ENCODE peak calls at places on chromosomes 3 and 15, in five cellular contexts. B is PC-9, U is heart right ventricle, R is breast epithelium, O is thoracic aorta. F is an unnamed sample. For H3K36me3 and H3K9me3, the result is how much of the 10 kb centered on the place peaks cover.

GRCh38 chr15:99433026-99433756 is 132.6 kb upstream of the MEF2A start:
- DNase-seq in B (no peak), U (peak), R (peak), O (no peak), F (peak)

GRCh38 chr3:36032180-36032895 is 348.0 kb upstream of the STAC start:
- DNase-seq in B (no peak), R (no peak), U (no peak), O (no peak), F (no peak)

GRCh38 chr3:197338586-197338985 is 40.2 kb upstream of the DLG1 start:
- DNase-seq in U (no peak), B (no peak), O (no peak), R (no peak), F (no peak)

GRCh38 chr3:116001063-116001765 is 377.9 kb downstream of the GAP43 start:
- DNase-seq in U (no peak), O (no peak), R (no peak), B (no peak), F (no peak)

GRCh38 chr3:165194477-165195135 is 1.6 kb downstream of the SLITRK3 start:
- DNase-seq in O (no peak), U (no peak), B (no peak), R (no peak), F (no peak)

GRCh38 chr3:38229036-38229435 is 36.6 kb upstream of the SLC22A13 start:
- DNase-seq in B (no peak), O (no peak), R (no peak), U (no peak), F (no peak)

GRCh38 chr15:92226020-92226612 is 167.6 kb upstream of the ST8SIA2 start:
- DNase-seq in B (no peak), U (no peak), O (no peak), R (no peak), F (peak)

GRCh38 chr15:69988541-69989225 is 109.0 kb downstream of the TLE3 start:
- DNase-seq in R (no peak), O (no peak), B (no peak), U (no peak), F (no peak)

GRCh38 chr15:38888701-38889154 is 324.1 kb upstream of the RASGRP1 start:
- DNase-seq in B (no peak), U (no peak), R (no peak), O (no peak), F (no peak)

GRCh38 chr3:73437828-73438227 is 186.9 kb downstream of the PDZRN3 start:
- DNase-seq in B (no peak), R (no peak), O (no peak), U (no peak), F (no peak)

GRCh38 chr15:58331903-58332675 is 99.7 kb upstream of the LIPC start:
- DNase-seq in B (peak), R (peak), U (peak), O (peak), F (peak)

GRCh38 chr3:73378207-73378606 is 246.5 kb downstream of the PDZRN3 start:
- DNase-seq in U (no peak), O (no peak), B (no peak), R (no peak), F (no peak)

GRCh38 chr3:23576379-23576959 is 229.3 kb upstream of the UBE2E1 start:
- DNase-seq in U (no peak), O (no peak), B (peak), R (no peak), F (no peak)

GRCh38 chr3:186986811-186987210 is 56.5 kb downstream of the ST6GAL1 start:
- DNase-seq in R (no peak), U (no peak), B (no peak), O (no peak), F (no peak)

GRCh38 chr3:177770821-177771220 is 573.5 kb upstream of the TBL1XR1 start:
- DNase-seq in O (no peak), B (peak), U (no peak), R (no peak), F (no peak)

GRCh38 chr15:69574506-69574905 is 121.9 kb downstream of the RPLP1 start:
- DNase-seq in U (no peak), R (no peak), O (no peak), B (no peak), F (no peak)

GRCh38 chr3:52149021-52149420 is 5.2 kb downstream of the POC1A start:
- DNase-seq in U (no peak), O (no peak), B (no peak), R (no peak), F (no peak)

GRCh38 chr15:62758126-62758951 is 284.2 kb upstream of the TPM1 start:
- DNase-seq in U (peak), R (no peak), B (peak), O (peak), F (no peak)

GRCh38 chr3:72665701-72666443 is 182.4 kb downstream of the SHQ1 start:
- DNase-seq in O (no peak), R (peak), B (no peak), U (peak), F (peak)

GRCh38 chr3:29914861-29915524 is 634.1 kb downstream of the RBMS3 start:
- DNase-seq in B (no peak), O (no peak), R (no peak), U (no peak), F (no peak)

GRCh38 chr15:83118291-83118827 is 10.9 kb downstream of the TM6SF1 start:
- DNase-seq in B (no peak), O (no peak), U (no peak), R (no peak), F (no peak)

GRCh38 chr3:25493786-25494185 is 65.7 kb downstream of the RARB start:
- DNase-seq in B (no peak), O (no peak), U (no peak), R (no peak), F (no peak)

GRCh38 chr3:36697397-36698001 is 66.9 kb downstream of the DCLK3 start:
- DNase-seq in U (no peak), R (no peak), O (no peak), B (no peak), F (no peak)

GRCh38 chr15:88337993-88338392 is 81.5 kb upstream of the NTRK3 start:
- DNase-seq in U (no peak), O (no peak), B (no peak), R (no peak), F (no peak)

GRCh38 chr3:23702198-23702597 is 103.6 kb upstream of the UBE2E1 start:
- DNase-seq in R (no peak), O (no peak), B (peak), U (no peak), F (no peak)

GRCh38 chr3:52792413-52792812 is 2.2 kb upstream of the ITIH3 start:
- DNase-seq in B (no peak), R (no peak), O (no peak), U (no peak), F (peak)

GRCh38 chr3:122183893-122184590 is 574 bp downstream of the CASR start:
- DNase-seq in B (no peak), R (no peak), O (no peak), U (no peak), F (no peak)

GRCh38 chr3:66480666-66481065 is 20.2 kb downstream of the LRIG1 start:
- DNase-seq in R (no peak), U (no peak), B (no peak), O (no peak), F (no peak)

GRCh38 chr3:107315136-107315535 is 62.1 kb upstream of the CCDC54 start:
- DNase-seq in B (no peak), R (no peak), U (no peak), O (no peak), F (no peak)

DNA sequence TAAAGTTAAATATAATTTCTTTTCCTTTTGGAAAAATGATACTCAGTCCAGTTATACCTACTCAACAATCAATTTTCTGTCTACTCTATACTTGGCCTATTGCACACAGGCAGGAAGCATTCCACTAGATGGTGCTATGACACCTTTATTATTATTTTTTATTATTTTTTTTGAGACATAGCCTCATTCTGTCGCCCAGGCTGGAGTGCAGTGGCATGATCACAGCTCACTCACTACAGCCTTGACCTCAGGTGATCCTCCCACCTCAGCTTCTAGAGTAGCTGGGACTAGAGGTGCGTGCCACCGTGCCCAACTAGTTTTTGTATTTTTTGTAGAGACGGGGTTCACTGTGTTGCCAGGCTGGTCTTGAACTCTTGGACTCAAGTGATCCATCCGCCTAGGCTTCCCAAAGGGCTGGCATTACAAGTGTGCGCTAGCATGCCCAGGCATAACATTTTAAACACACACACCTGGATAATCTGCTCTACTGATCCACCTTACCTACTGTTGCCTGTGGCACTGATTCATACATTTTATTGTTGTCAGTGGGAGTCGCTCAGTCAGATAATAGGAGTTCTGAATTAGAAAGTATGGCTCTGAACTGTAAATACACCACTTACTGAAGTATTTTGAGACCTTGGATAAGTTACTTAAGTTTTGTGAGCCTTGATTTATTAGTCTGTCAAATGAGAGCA is 56.2 kb downstream of the EIF3J start:
- DNase-seq in U (no peak), R (no peak), B (no peak), O (no peak), F (no peak)
- TF ChIP-seq CTCF in U (no peak), R (no peak), B (peak), O (no peak), F (no peak)

GRCh38 chr3:132721479-132722164 is 587 bp downstream of the NPHP3 start:
- DNase-seq in U (peak), R (peak), B (no peak), O (peak), F (peak)

GRCh38 chr3:132726341-132726823 is 4.2 kb upstream of the NPHP3 start:
- DNase-seq in U (no peak), B (peak), R (no peak), O (no peak), F (no peak)

GRCh38 chr3:132723024-132723462 is 834 bp upstream of the NPHP3 start:
- DNase-seq in O (no peak), B (no peak), U (no peak), R (no peak), F (no peak)

GRCh38 chr3:132722165-132723023 is at the start of gene NPHP3:
- DNase-seq in R (peak), U (peak), O (peak), B (peak), F (peak)

DNA sequence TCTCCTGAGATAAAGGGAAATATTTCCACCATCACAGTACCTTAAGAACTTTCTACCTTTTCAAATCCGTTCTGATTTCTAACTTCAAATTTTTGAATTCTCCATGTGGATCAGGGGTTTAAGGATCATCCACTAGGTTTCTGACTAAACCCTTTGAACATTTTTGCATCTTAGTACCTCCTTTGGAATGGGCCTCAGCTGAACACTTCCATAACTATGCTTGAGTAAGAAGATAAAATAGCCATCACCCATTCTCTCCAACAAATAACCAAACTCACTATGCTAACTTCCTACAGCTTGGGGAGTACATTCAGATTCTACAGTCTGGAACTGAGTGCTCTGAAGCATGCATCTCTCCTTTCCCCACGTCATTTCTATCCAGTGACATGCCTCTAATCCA is 1.3 kb upstream of the NPHP3 start:
- DNase-seq in O (no peak), R (no peak), U (no peak), B (no peak), F (no peak)
- H3K36me3 ChIP-seq in O (under half), R (under half), U (under half), B (under half), F (under half)

GRCh38 chr3:133487920-133488540 is 85.5 kb upstream of the CDV3 start:
- DNase-seq in O (no peak), R (no peak), B (no peak), U (peak), F (peak)
- H3K9me3 ChIP-seq in O (under half), R (under half), B (under half), U (under half), F (under half)

DNA sequence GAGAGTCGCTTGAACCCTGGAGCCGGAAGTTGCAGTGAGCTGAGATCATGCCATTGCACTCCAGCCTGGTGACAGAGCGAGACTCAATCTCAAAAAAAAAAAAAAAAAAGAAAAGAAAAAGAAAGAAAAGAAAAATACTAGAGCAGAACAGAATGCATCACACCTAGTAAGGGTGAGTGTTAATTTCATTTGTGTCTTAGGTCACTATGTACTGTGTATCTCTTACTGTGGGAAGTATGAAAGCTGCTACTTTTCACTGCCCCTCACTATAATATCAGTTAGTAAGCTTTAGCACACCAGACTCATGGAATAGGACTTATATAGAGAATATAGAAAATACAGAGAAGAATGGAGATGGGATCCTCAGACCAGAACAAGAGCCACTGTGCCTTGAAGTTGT is 45.9 kb upstream of the RASA2 start:
- DNase-seq in U (no peak), R (no peak), O (no peak), B (no peak), F (no peak)
- TF ChIP-seq CTCF in U (no peak), R (no peak), O (no peak), B (no peak), F (no peak)

DNA sequence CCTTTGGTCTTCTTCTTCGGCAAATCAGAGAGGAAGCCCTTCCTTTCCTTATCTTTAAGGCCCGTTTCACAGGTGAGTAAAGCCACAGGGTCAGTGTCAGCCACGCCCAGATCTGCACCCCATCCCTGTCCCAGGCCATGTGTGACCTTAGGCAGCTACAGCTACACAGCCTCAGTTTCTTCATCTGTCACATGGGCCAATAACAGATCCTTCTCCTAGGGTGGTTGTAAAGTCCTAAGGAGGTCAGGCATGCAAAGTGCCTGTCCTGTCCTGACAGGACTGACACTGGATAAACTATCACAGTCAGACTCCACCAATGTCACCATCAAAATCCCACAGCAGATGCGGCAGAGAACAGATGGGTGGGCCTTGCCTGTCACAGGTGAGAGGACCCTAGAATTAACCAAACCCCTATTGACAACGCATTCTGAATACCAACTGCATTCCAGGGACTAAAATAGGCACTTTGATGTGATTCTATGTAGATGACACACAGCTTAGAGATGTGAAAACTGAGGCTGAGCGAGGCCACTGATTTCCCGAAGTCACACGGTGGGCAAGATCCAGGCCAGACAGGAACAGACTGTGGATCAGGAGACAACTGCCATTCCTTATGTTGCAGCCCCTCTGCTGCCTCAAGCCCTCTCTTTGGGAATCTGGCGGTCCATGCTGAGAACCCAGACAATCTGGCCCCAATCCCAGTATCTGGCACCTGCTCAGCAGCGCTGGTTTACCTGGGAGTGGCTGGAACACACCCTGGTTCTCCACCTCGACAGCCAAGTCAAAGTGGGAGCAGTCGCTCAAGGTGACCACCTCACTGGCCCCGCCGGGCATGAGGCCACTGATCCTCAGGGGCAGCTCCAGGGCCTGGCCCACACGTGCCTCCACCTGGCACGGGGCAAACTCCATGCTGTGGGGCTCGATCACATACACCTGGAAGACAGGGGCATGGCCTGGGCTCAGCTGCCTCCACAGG is 48.7 kb downstream of the NUP210 start:
- DNase-seq in U (no peak), R (no peak), O (no peak), B (no peak), F (peak)
- H3K36me3 ChIP-seq in U (under half), R (under half), O (under half), B (under half), F (under half)

GRCh38 chr3:128745742-128746141 is 19.8 kb downstream of the RAB7A start:
- DNase-seq in O (no peak), R (no peak), B (no peak), U (no peak), F (no peak)
- H3K9me3 ChIP-seq in O (under half), R (under half), B (under half), U (under half), F (under half)

F was measured in mucosa of descending colon.